ENCODE peak calls at places on chromosomes 13 and 19, in seven cellular contexts. W is activated T-cell treated with anti-CD3 and anti-CD28 coated beads, Interleukin-2, amount 50 U/mL, for 4 hours; C is stimulated activated naive CD8-positive, alpha-beta T cell treated with anti-CD3 and anti-CD28 coated beads, Interleukin-15, amount 100 ng/mL, for 72 hours; T is HepG2; I is T-cell; J is RWPE2; O is heart right ventricle. E is an unnamed sample.

GRCh38 chr19:1088419-1089066 is 6.6 kb downstream of the POLR2E start:
- ATAC-seq in W (no peak), C (peak; percentile 6), T (no peak), I (peak; percentile 35), J (no peak), O (peak; percentile 49), E (peak; percentile 22)

GRCh38 chr19:51803965-51804364 is 9.0 kb downstream of the FPR3 start:
- ATAC-seq in W (no peak), C (no peak), T (no peak), I (no peak), J (no peak), O (no peak), E (no peak)

GRCh38 chr19:46741447-46741846 is 4.4 kb upstream of the FKRP start:
- ATAC-seq in W (no peak), C (no peak), T (no peak), I (no peak), J (no peak), O (no peak), E (no peak)

GRCh38 chr19:7907544-7907943 is 3.9 kb downstream of the MAP2K7 start:
- ATAC-seq in W (no peak), C (no peak), T (no peak), I (no peak), J (no peak), O (no peak), E (no peak)

GRCh38 chr19:47541507-47541906 is 26.6 kb upstream of the NAPA start:
- ATAC-seq in W (peak; percentile 86), C (peak; percentile 95), T (no peak), I (peak; percentile 83), J (no peak), O (peak; percentile 10), E (peak; percentile 83)

GRCh38 chr13:95498886-95499285 is 53.6 kb upstream of the CLDN10 start:
- ATAC-seq in W (no peak), C (no peak), T (no peak), I (no peak), J (no peak), O (no peak), E (no peak)

GRCh38 chr19:53659292-53659691 is 27.5 kb downstream of the DPRX start:
- ATAC-seq in W (no peak), C (no peak), T (no peak), I (no peak), J (no peak), O (peak; percentile 71), E (no peak)

GRCh38 chr19:55153652-55154264 is 3.8 kb downstream of the TNNI3 start:
- ATAC-seq in W (no peak), C (no peak), T (no peak), I (no peak), J (no peak), O (no peak), E (no peak)

GRCh38 chr19:7787602-7788177 is 24.6 kb downstream of the CLEC4M start:
- ATAC-seq in W (no peak), C (no peak), T (no peak), I (no peak), J (no peak), O (no peak), E (no peak)

GRCh38 chr19:6678690-6679109 is 8.7 kb upstream of the TNFSF14 start:
- ATAC-seq in W (peak; percentile 82), C (peak; percentile 93), T (peak; percentile 3), I (no peak), J (no peak), O (no peak), E (peak; percentile 86)

GRCh38 chr13:31209172-31209818 is 9.5 kb downstream of the B3GLCT start:
- ATAC-seq in W (no peak), C (peak; percentile 28), T (no peak), I (peak; percentile 55), J (no peak), O (peak; percentile 79), E (peak; percentile 63)

GRCh38 chr19:6417713-6418561 is 6.7 kb downstream of the KHSRP start:
- ATAC-seq in W (no peak), C (no peak), T (peak; percentile 33), I (no peak), J (no peak), O (peak; percentile 56), E (no peak)

GRCh38 chr19:35164418-35164817 is 9.9 kb downstream of the FXYD5 start:
- ATAC-seq in W (no peak), C (no peak), T (no peak), I (no peak), J (no peak), O (no peak), E (peak; percentile 22)

GRCh38 chr19:48123907-48124675 is 13.5 kb upstream of the PLA2G4C start:
- ATAC-seq in W (peak; percentile 66), C (peak; percentile 78), T (no peak), I (no peak), J (peak; percentile 88), O (no peak), E (peak; percentile 95)

GRCh38 chr19:12933287-12934072 is at the start of gene FARSA:
- ATAC-seq in W (peak; percentile 73), C (peak; percentile 74), T (peak; percentile 81), I (peak; percentile 66), J (peak; percentile 77), O (peak; percentile 84), E (peak; percentile 77)

GRCh38 chr13:114064516-114065140 is 67.8 kb downstream of the RASA3 start:
- ATAC-seq in W (no peak), C (no peak), T (peak; percentile 27), I (no peak), J (no peak), O (peak; percentile 13), E (no peak)

GRCh38 chr19:52943884-52944643 is 18.6 kb downstream of the ZNF816 start:
- ATAC-seq in W (no peak), C (no peak), T (no peak), I (no peak), J (peak; percentile 28), O (no peak), E (no peak)

E was measured in activated T-helper 17 cell treated with anti-CD3 and anti-CD28 coated beads, Interleukin-2, amount 50 U/mL, for 72 hours.